ENCODE peak calls at places on chromosomes 6 and 20, in ten cellular contexts. O is ovary, K is SK-N-SH, N is transverse colon, Z is A549, W is GM12878, A is upper lobe of left lung, V is esophagus muscularis mucosa, S is H1, C is tibial nerve. J is an unnamed sample.

GRCh38 chr20:51833326-51833725 is 31.0 kb upstream of the SALL4 start:
- DNase-seq in O (no peak), K (no peak), N (no peak), Z (no peak), W (no peak), A (no peak), V (no peak), S (no peak), C (no peak), J (no peak)

GRCh38 chr6:130090796-130091195 is 72.4 kb downstream of the L3MBTL3 start:
- DNase-seq in O (no peak), K (no peak), N (no peak), Z (no peak), W (no peak), A (no peak), V (no peak), S (no peak), C (no peak), J (no peak)

GRCh38 chr20:62874745-62875344 is 13.2 kb upstream of the TCFL5 start:
- DNase-seq in O (no peak), K (peak), N (no peak), Z (peak), W (no peak), A (no peak), V (no peak), S (no peak), C (no peak), J (no peak)

GRCh38 chr20:1907586-1907985 is 12.4 kb downstream of the SIRPA start:
- DNase-seq in O (no peak), K (no peak), N (no peak), Z (no peak), W (no peak), A (no peak), V (no peak), S (no peak), C (no peak), J (no peak)

GRCh38 chr20:38871560-38871953 is 54.7 kb upstream of the FAM83D start:
- DNase-seq in O (no peak), K (no peak), N (no peak), Z (no peak), W (no peak), A (no peak), V (no peak), S (no peak), C (no peak), J (no peak)

GRCh38 chr20:19907326-19908056 is 109.7 kb upstream of the NAA20 start:
- DNase-seq in O (no peak), K (no peak), N (no peak), Z (no peak), W (no peak), A (peak), V (no peak), S (no peak), C (no peak), J (no peak)

GRCh38 chr20:20568604-20569205 is 143.7 kb downstream of the RALGAPA2 start:
- DNase-seq in O (no peak), K (peak), N (no peak), Z (peak), W (no peak), A (no peak), V (no peak), S (no peak), C (no peak), J (no peak)

GRCh38 chr6:42727627-42728026 is 5.2 kb upstream of the PRPH2 start:
- DNase-seq in O (peak), K (no peak), N (no peak), Z (no peak), W (no peak), A (no peak), V (no peak), S (no peak), C (no peak), J (peak)

GRCh38 chr6:90079555-90080490 is 185.6 kb downstream of the GJA10 start:
- DNase-seq in O (no peak), K (no peak), N (no peak), Z (no peak), W (no peak), A (no peak), V (no peak), S (no peak), C (no peak), J (no peak)

GRCh38 chr20:49935746-49936152 is 448 bp upstream of the RNF114 start:
- DNase-seq in O (no peak), K (peak), N (no peak), Z (no peak), W (no peak), A (no peak), V (no peak), S (no peak), C (no peak), J (no peak)

GRCh38 chr20:61913423-61914225 is 152.1 kb downstream of the TAF4 start:
- DNase-seq in O (no peak), K (no peak), N (no peak), Z (no peak), W (peak), A (no peak), V (no peak), S (no peak), C (no peak), J (no peak)

GRCh38 chr20:4811257-4811656 is 89.5 kb downstream of the PRND start:
- DNase-seq in O (no peak), K (no peak), N (no peak), Z (no peak), W (no peak), A (no peak), V (no peak), S (no peak), C (no peak), J (peak)

GRCh38 chr6:29797120-29797519 is 30.5 kb upstream of the HLA-G start:
- DNase-seq in O (no peak), K (no peak), N (no peak), Z (peak), W (no peak), A (peak), V (no peak), S (no peak), C (no peak), J (no peak)

GRCh38 chr6:54624779-54625178 is 221.8 kb upstream of the FAM83B start:
- DNase-seq in O (no peak), K (no peak), N (no peak), Z (no peak), W (no peak), A (no peak), V (no peak), S (no peak), C (no peak), J (no peak)

GRCh38 chr6:164105705-164106104 is 691.2 kb downstream of the QKI start:
- DNase-seq in O (no peak), K (no peak), N (no peak), Z (no peak), W (no peak), A (no peak), V (no peak), S (no peak), C (no peak), J (no peak)

GRCh38 chr6:118284736-118285360 is 263.2 kb upstream of the PLN start:
- DNase-seq in O (no peak), K (no peak), N (no peak), Z (no peak), W (no peak), A (no peak), V (no peak), S (no peak), C (no peak), J (no peak)

GRCh38 chr6:11317885-11318771 is 85.7 kb upstream of the NEDD9 start:
- DNase-seq in O (peak), K (no peak), N (peak), Z (peak), W (no peak), A (peak), V (peak), S (no peak), C (peak), J (peak)

GRCh38 chr6:106117579-106117978 is 31.4 kb downstream of the PRDM1 start:
- DNase-seq in O (no peak), K (no peak), N (no peak), Z (no peak), W (no peak), A (peak), V (no peak), S (no peak), C (no peak), J (no peak)

GRCh38 chr6:33427585-33428218 is 7.8 kb downstream of the SYNGAP1 start:
- DNase-seq in O (peak), K (peak), N (peak), Z (peak), W (no peak), A (peak), V (no peak), S (no peak), C (no peak), J (peak)

GRCh38 chr6:15023448-15023847 is 222.4 kb upstream of the JARID2 start:
- DNase-seq in O (no peak), K (no peak), N (no peak), Z (no peak), W (peak), A (no peak), V (no peak), S (no peak), C (no peak), J (no peak)

GRCh38 chr20:37925265-37926165 is 22.6 kb downstream of the VSTM2L start:
- DNase-seq in O (no peak), K (no peak), N (no peak), Z (no peak), W (no peak), A (peak), V (no peak), S (no peak), C (no peak), J (no peak)

GRCh38 chr20:35207950-35208611 is 18.4 kb upstream of the MMP24 start:
- DNase-seq in O (peak), K (peak), N (peak), Z (peak), W (peak), A (peak), V (no peak), S (no peak), C (peak), J (peak)

GRCh38 chr6:12958052-12958706 is 241.6 kb downstream of the PHACTR1 start:
- DNase-seq in O (no peak), K (no peak), N (no peak), Z (no peak), W (no peak), A (no peak), V (no peak), S (no peak), C (no peak), J (no peak)

GRCh38 chr6:141265748-141266647 is 866.7 kb upstream of the GJE1 start:
- DNase-seq in O (no peak), K (no peak), N (no peak), Z (no peak), W (no peak), A (no peak), V (no peak), S (no peak), C (no peak), J (no peak)

GRCh38 chr20:46040902-46041535 is 12.0 kb downstream of the SLC12A5 start:
- DNase-seq in O (peak), K (no peak), N (no peak), Z (peak), W (no peak), A (no peak), V (no peak), S (no peak), C (no peak), J (no peak)

DNA sequence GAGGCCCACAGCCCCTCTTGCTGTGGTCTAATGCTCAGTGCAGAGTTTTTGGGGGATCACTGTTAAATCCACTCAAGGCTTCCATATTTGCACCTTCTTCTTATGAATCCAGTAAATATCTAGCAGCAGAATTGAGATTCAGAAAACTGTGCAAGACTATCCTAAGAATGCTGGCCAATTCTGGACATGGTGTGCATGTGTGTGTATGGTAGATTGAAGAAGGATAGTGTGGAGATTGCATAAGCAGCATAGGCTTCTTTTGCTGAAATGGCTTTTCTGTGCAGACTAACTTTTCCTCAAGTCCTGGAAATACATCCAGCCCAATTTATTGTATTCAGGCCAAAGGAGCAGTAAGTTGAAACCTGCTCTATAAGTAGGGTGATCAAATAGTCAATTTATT is 39.7 kb downstream of the FBXO9 start:
- DNase-seq in O (no peak), K (no peak), N (no peak), Z (no peak), W (no peak), A (no peak), V (peak), S (no peak), C (no peak), J (no peak)
- H3K27ac ChIP-seq in O (no peak), K (no peak), N (no peak), Z (no peak), W (no peak), A (no peak), V (no peak), S (no peak), C (no peak), J (no peak)

GRCh38 chr6:78615430-78615904 is 251.9 kb upstream of the IRAK1BP1 start:
- DNase-seq in O (no peak), K (no peak), N (no peak), Z (no peak), W (peak), A (no peak), V (no peak), S (no peak), C (no peak), J (no peak)
- TF ChIP-seq EP300 in O (no peak), K (no peak), N (no peak), Z (no peak), W (no peak), A (no peak), V (no peak), S (no peak), C (no peak), J (no peak)

GRCh38 chr20:48722737-48723191 is 105.0 kb downstream of the PREX1 start:
- DNase-seq in O (no peak), K (no peak), N (no peak), Z (peak), W (no peak), A (no peak), V (no peak), S (no peak), C (peak), J (peak)
- H3K27ac ChIP-seq in O (no peak), K (no peak), N (peak), Z (peak), W (peak), A (peak), V (peak), S (no peak), C (peak), J (peak)

DNA sequence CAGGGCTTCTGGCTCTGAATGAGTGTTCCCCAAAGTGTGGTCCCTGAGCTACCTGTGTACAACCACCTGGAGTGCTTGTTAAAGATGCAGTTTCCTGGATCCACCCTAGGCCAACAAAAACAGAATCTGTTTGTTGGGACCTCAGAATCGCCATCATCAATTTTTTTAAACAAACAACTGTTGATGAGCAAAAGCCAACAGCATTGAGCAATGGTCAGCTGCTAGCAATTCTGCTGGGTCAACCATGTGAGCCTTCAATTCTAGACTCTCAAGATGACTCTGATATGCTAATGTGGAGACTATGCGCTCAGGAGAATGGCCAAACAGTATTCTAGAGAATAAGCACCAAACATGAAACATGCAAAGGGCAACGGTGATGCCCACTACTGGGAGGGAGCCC is 64.4 kb upstream of the IYD start:
- DNase-seq in O (no peak), K (no peak), N (no peak), Z (no peak), W (no peak), A (no peak), V (no peak), S (no peak), C (no peak), J (no peak)
- TF ChIP-seq EP300 in O (no peak), K (no peak), N (no peak), Z (no peak), W (no peak), A (no peak), V (no peak), S (no peak), C (no peak), J (no peak)